ENCODE peak calls at places on chromosomes 5 and 9, in five cellular contexts. H is A549, Q is IMR-90, O is K562, B is HepG2. X is an unnamed sample.

GRCh38 chr5:5979362-5979760 is 399.0 kb downstream of the MED10 start:
- DNase-seq in H (no peak), Q (no peak), O (no peak), B (no peak), X (no peak)

GRCh38 chr9:89497978-89498844 is at the start of gene SEMA4D:
- DNase-seq in H (peak; percentile 44), Q (peak; percentile 51), O (peak; percentile 62), B (no peak), X (peak; percentile 21)

GRCh38 chr5:157690690-157691433 is 19.5 kb downstream of the C5orf52 start:
- DNase-seq in H (no peak), Q (no peak), O (no peak), B (no peak), X (no peak)

GRCh38 chr9:104977580-104977979 is 49.6 kb upstream of the ABCA1 start:
- DNase-seq in H (no peak), Q (no peak), O (no peak), B (no peak), X (no peak)

GRCh38 chr9:115208503-115208902 is 90.5 kb upstream of the TNC start:
- DNase-seq in H (no peak), Q (peak; percentile 70), O (no peak), B (no peak), X (no peak)

GRCh38 chr5:121797677-121798518 is 53.8 kb upstream of the FTMT start:
- DNase-seq in H (no peak), Q (no peak), O (no peak), B (no peak), X (peak; percentile 45)

GRCh38 chr9:37650873-37651768 is at the start of gene FRMPD1:
- DNase-seq in H (peak; percentile 44), Q (peak; percentile 14), O (peak; percentile 75), B (peak; percentile 17), X (peak; percentile 13)

GRCh38 chr9:28135571-28135970 is 562.3 kb upstream of the C9orf72 start:
- DNase-seq in H (no peak), Q (no peak), O (no peak), B (no peak), X (no peak)

GRCh38 chr5:95743248-95743647 is 12.1 kb downstream of the RHOBTB3 start:
- DNase-seq in H (no peak), Q (no peak), O (no peak), B (no peak), X (no peak)

GRCh38 chr5:147189109-147189424 is 45.8 kb upstream of the STK32A start:
- DNase-seq in H (no peak), Q (no peak), O (no peak), B (no peak), X (no peak)

GRCh38 chr5:169085656-169086055 is 215.3 kb downstream of the SLIT3 start:
- DNase-seq in H (no peak), Q (no peak), O (no peak), B (no peak), X (no peak)

GRCh38 chr9:109868222-109868621 is 88.2 kb downstream of the PALM2AKAP2 start:
- DNase-seq in H (no peak), Q (peak; percentile 50), O (no peak), B (no peak), X (no peak)

GRCh38 chr5:125834438-125835147 is 588.6 kb upstream of the GRAMD2B start:
- DNase-seq in H (no peak), Q (no peak), O (no peak), B (no peak), X (no peak)

GRCh38 chr5:125835293-125836172 is 587.7 kb upstream of the GRAMD2B start:
- DNase-seq in H (peak; percentile 5), Q (peak; percentile 40), O (no peak), B (peak; percentile 1), X (peak; percentile 52)
- TF ChIP-seq MAFK in H (no peak), Q (no peak), O (no peak), B (no peak), X (no peak)

DNA sequence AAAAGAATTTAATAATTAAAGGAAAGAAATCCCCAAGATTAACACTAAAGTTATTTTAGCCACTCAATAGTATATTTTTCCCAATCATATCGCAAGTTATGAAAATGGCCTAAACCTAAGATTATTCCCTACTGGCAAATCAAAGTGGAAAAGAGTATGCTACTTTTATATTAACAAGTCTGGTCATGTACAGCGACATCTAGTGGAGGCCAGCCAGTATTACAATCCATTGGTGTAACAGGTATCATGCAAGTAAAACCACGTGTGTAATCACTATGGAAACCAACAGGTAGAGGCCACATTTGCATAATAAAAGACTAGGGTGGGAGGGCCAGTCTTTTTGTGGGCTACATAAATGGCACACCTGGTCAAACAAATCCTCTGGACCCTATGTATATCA is 976.4 kb upstream of the CDH9 start:
- DNase-seq in H (no peak), Q (no peak), O (peak; percentile 11), B (peak; percentile 48), X (no peak)
- TF ChIP-seq MAFK in H (no peak), Q (no peak), O (no peak), B (no peak), X (no peak)

GRCh38 chr9:22064957-22065356 is 55.9 kb upstream of the CDKN2B start:
- DNase-seq in H (no peak), Q (no peak), O (no peak), B (no peak), X (no peak)

GRCh38 chr9:22068369-22068768 is 59.3 kb upstream of the CDKN2B start:
- DNase-seq in H (no peak), Q (no peak), O (no peak), B (no peak), X (no peak)

GRCh38 chr9:22067196-22067595 is 58.1 kb upstream of the CDKN2B start:
- DNase-seq in H (no peak), Q (peak; percentile 48), O (no peak), B (no peak), X (no peak)

GRCh38 chr9:22060831-22061383 is 51.8 kb upstream of the CDKN2B start:
- DNase-seq in H (no peak), Q (no peak), O (no peak), B (no peak), X (no peak)

GRCh38 chr9:22065431-22065830 is 56.3 kb upstream of the CDKN2B start:
- DNase-seq in H (no peak), Q (no peak), O (no peak), B (no peak), X (no peak)
- TF ChIP-seq MAFK in H (no peak), Q (no peak), O (no peak), B (no peak), X (no peak)

GRCh38 chr5:96753848-96754247 is 53.9 kb downstream of the ERAP1 start:
- DNase-seq in H (no peak), Q (no peak), O (no peak), B (no peak), X (no peak)

GRCh38 chr5:96753017-96753397 is 54.7 kb downstream of the ERAP1 start:
- DNase-seq in H (no peak), Q (no peak), O (no peak), B (no peak), X (no peak)

GRCh38 chr5:96751203-96752169 is 56.3 kb downstream of the ERAP1 start:
- DNase-seq in H (no peak), Q (no peak), O (no peak), B (no peak), X (no peak)

GRCh38 chr5:96750110-96750822 is 57.5 kb downstream of the ERAP1 start:
- DNase-seq in H (no peak), Q (no peak), O (no peak), B (no peak), X (no peak)

DNA sequence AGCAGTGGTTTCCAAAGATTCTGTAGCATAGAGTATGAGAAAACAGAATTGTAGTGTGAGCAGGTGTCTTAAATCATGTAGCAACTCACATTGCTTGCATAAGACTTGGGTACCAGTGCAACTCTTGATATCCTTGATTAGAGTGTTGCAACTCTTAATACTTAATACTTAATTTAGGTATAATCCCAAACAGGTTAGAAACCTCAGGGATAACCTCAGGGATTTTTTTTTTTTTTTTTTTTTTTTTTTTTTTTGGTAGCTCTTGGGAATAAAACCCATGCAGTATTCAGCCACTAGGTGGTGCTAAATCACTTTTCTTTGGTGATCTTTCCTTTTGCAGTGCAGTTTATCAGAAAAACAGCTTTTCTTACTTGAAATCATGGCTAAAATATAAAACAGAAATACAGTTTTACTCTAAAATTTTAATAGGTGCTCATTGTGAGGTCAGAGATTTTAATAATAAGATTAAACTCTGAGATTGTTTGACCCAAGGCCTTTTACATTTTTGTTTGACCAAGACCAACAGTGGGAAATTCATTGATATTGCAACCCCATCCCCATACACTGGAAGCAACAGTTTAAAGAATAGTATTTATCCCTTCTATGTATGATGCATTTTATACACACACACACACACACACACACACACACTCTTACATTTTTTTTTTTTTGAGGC is 55.3 kb downstream of the ERAP1 start:
- DNase-seq in H (peak; percentile 27), Q (peak; percentile 69), O (peak; percentile 50), B (peak; percentile 65), X (no peak)
- TF ChIP-seq MAFK in H (no peak), Q (no peak), O (no peak), B (no peak), X (no peak)